ENCODE peak calls at places on chromosomes 11 and 22, in four cellular contexts. One of them, this sample, is unnamed.

GRCh38 chr11:66106786-66107599 is 36.9 kb downstream of the PACS1 start:
- DNase-seq in hippocampal formation: no peak
- DNase-seq in stimulated activated CD4-positive, alpha-beta T cell treated with anti-CD3 and anti-CD28 coated beads, Interleukin-15, amount 100 ng/mL, for 24 hours: peak
- DNase-seq in uterus: no peak
- DNase-seq in this sample: peak

GRCh38 chr11:1763336-1763795 is 361 bp downstream of the CTSD start:
- DNase-seq in hippocampal formation: no peak
- DNase-seq in stimulated activated CD4-positive, alpha-beta T cell treated with anti-CD3 and anti-CD28 coated beads, Interleukin-15, amount 100 ng/mL, for 24 hours: peak
- DNase-seq in uterus: no peak
- DNase-seq in this sample: no peak

GRCh38 chr11:85886089-85887056 is 31.2 kb downstream of the CCDC83 start:
- DNase-seq in hippocampal formation: no peak
- DNase-seq in stimulated activated CD4-positive, alpha-beta T cell treated with anti-CD3 and anti-CD28 coated beads, Interleukin-15, amount 100 ng/mL, for 24 hours: no peak
- DNase-seq in uterus: no peak
- DNase-seq in this sample: peak

GRCh38 chr11:95514386-95515145 is 275.0 kb downstream of the FAM76B start:
- DNase-seq in hippocampal formation: no peak
- DNase-seq in stimulated activated CD4-positive, alpha-beta T cell treated with anti-CD3 and anti-CD28 coated beads, Interleukin-15, amount 100 ng/mL, for 24 hours: no peak
- DNase-seq in uterus: no peak
- DNase-seq in this sample: no peak

GRCh38 chr11:19670030-19670761 is 42.4 kb upstream of the NAV2 start:
- DNase-seq in hippocampal formation: no peak
- DNase-seq in stimulated activated CD4-positive, alpha-beta T cell treated with anti-CD3 and anti-CD28 coated beads, Interleukin-15, amount 100 ng/mL, for 24 hours: no peak
- DNase-seq in uterus: peak
- DNase-seq in this sample: peak

GRCh38 chr11:11789735-11790369 is 51.9 kb upstream of the USP47 start:
- DNase-seq in hippocampal formation: peak
- DNase-seq in stimulated activated CD4-positive, alpha-beta T cell treated with anti-CD3 and anti-CD28 coated beads, Interleukin-15, amount 100 ng/mL, for 24 hours: peak
- DNase-seq in uterus: no peak
- DNase-seq in this sample: no peak

GRCh38 chr11:16902979-16903378 is 111.2 kb downstream of the PLEKHA7 start:
- DNase-seq in hippocampal formation: no peak
- DNase-seq in stimulated activated CD4-positive, alpha-beta T cell treated with anti-CD3 and anti-CD28 coated beads, Interleukin-15, amount 100 ng/mL, for 24 hours: peak
- DNase-seq in uterus: no peak
- DNase-seq in this sample: no peak

GRCh38 chr11:44760917-44761545 is 34.3 kb downstream of the TSPAN18 start:
- DNase-seq in hippocampal formation: no peak
- DNase-seq in stimulated activated CD4-positive, alpha-beta T cell treated with anti-CD3 and anti-CD28 coated beads, Interleukin-15, amount 100 ng/mL, for 24 hours: no peak
- DNase-seq in uterus: peak
- DNase-seq in this sample: peak

GRCh38 chr11:44855138-44855849 is 95.4 kb downstream of the TP53I11 start:
- DNase-seq in hippocampal formation: no peak
- DNase-seq in stimulated activated CD4-positive, alpha-beta T cell treated with anti-CD3 and anti-CD28 coated beads, Interleukin-15, amount 100 ng/mL, for 24 hours: peak
- DNase-seq in uterus: no peak
- DNase-seq in this sample: no peak

GRCh38 chr22:30426395-30427353 is 1.1 kb downstream of the MTFP1 start:
- DNase-seq in hippocampal formation: peak
- DNase-seq in stimulated activated CD4-positive, alpha-beta T cell treated with anti-CD3 and anti-CD28 coated beads, Interleukin-15, amount 100 ng/mL, for 24 hours: peak
- DNase-seq in uterus: peak
- DNase-seq in this sample: peak

GRCh38 chr22:50529416-50530279 is at the start of gene TYMP:
- DNase-seq in hippocampal formation: no peak
- DNase-seq in stimulated activated CD4-positive, alpha-beta T cell treated with anti-CD3 and anti-CD28 coated beads, Interleukin-15, amount 100 ng/mL, for 24 hours: peak
- DNase-seq in uterus: peak
- DNase-seq in this sample: no peak

GRCh38 chr11:2446590-2447252 is 1.9 kb downstream of the KCNQ1 start:
- DNase-seq in hippocampal formation: no peak
- DNase-seq in stimulated activated CD4-positive, alpha-beta T cell treated with anti-CD3 and anti-CD28 coated beads, Interleukin-15, amount 100 ng/mL, for 24 hours: peak
- DNase-seq in uterus: no peak
- DNase-seq in this sample: no peak

GRCh38 chr11:65781962-65782815 is 1.4 kb upstream of the AP5B1 start:
- DNase-seq in hippocampal formation: no peak
- DNase-seq in stimulated activated CD4-positive, alpha-beta T cell treated with anti-CD3 and anti-CD28 coated beads, Interleukin-15, amount 100 ng/mL, for 24 hours: no peak
- DNase-seq in uterus: no peak
- DNase-seq in this sample: no peak

GRCh38 chr22:42450862-42451261 is 18.7 kb upstream of the NFAM1 start:
- DNase-seq in hippocampal formation: no peak
- DNase-seq in stimulated activated CD4-positive, alpha-beta T cell treated with anti-CD3 and anti-CD28 coated beads, Interleukin-15, amount 100 ng/mL, for 24 hours: no peak
- DNase-seq in uterus: no peak
- DNase-seq in this sample: no peak

GRCh38 chr11:73029408-73029807 is 112.7 kb downstream of the FCHSD2 start:
- DNase-seq in hippocampal formation: no peak
- DNase-seq in stimulated activated CD4-positive, alpha-beta T cell treated with anti-CD3 and anti-CD28 coated beads, Interleukin-15, amount 100 ng/mL, for 24 hours: no peak
- DNase-seq in uterus: no peak
- DNase-seq in this sample: no peak

GRCh38 chr11:110087820-110088534 is 5.2 kb upstream of the ZC3H12C start:
- DNase-seq in hippocampal formation: no peak
- DNase-seq in stimulated activated CD4-positive, alpha-beta T cell treated with anti-CD3 and anti-CD28 coated beads, Interleukin-15, amount 100 ng/mL, for 24 hours: no peak
- DNase-seq in uterus: no peak
- DNase-seq in this sample: peak

GRCh38 chr11:43493431-43493830 is 134.7 kb downstream of the TTC17 start:
- DNase-seq in hippocampal formation: no peak
- DNase-seq in stimulated activated CD4-positive, alpha-beta T cell treated with anti-CD3 and anti-CD28 coated beads, Interleukin-15, amount 100 ng/mL, for 24 hours: no peak
- DNase-seq in uterus: no peak
- DNase-seq in this sample: no peak

GRCh38 chr11:67354314-67355022 is 1.1 kb upstream of the POLD4 start:
- DNase-seq in hippocampal formation: no peak
- DNase-seq in stimulated activated CD4-positive, alpha-beta T cell treated with anti-CD3 and anti-CD28 coated beads, Interleukin-15, amount 100 ng/mL, for 24 hours: no peak
- DNase-seq in uterus: peak
- DNase-seq in this sample: peak

GRCh38 chr22:35191412-35191811 is 65.9 kb upstream of the HMGXB4 start:
- DNase-seq in hippocampal formation: no peak
- DNase-seq in stimulated activated CD4-positive, alpha-beta T cell treated with anti-CD3 and anti-CD28 coated beads, Interleukin-15, amount 100 ng/mL, for 24 hours: no peak
- DNase-seq in uterus: no peak
- DNase-seq in this sample: peak

GRCh38 chr11:34464591-34465036 is 25.9 kb downstream of the CAT start:
- DNase-seq in hippocampal formation: no peak
- DNase-seq in stimulated activated CD4-positive, alpha-beta T cell treated with anti-CD3 and anti-CD28 coated beads, Interleukin-15, amount 100 ng/mL, for 24 hours: no peak
- DNase-seq in uterus: no peak
- DNase-seq in this sample: peak

GRCh38 chr11:3165152-3165705 is at the start of gene OSBPL5:
- DNase-seq in hippocampal formation: peak
- DNase-seq in stimulated activated CD4-positive, alpha-beta T cell treated with anti-CD3 and anti-CD28 coated beads, Interleukin-15, amount 100 ng/mL, for 24 hours: peak
- DNase-seq in uterus: peak
- DNase-seq in this sample: peak

GRCh38 chr11:66478823-66479740 is 1.2 kb upstream of the DPP3 start:
- DNase-seq in hippocampal formation: no peak
- DNase-seq in stimulated activated CD4-positive, alpha-beta T cell treated with anti-CD3 and anti-CD28 coated beads, Interleukin-15, amount 100 ng/mL, for 24 hours: peak
- DNase-seq in uterus: peak
- DNase-seq in this sample: peak

GRCh38 chr22:37427128-37427710 is at the start of gene ELFN2:
- DNase-seq in hippocampal formation: no peak
- DNase-seq in stimulated activated CD4-positive, alpha-beta T cell treated with anti-CD3 and anti-CD28 coated beads, Interleukin-15, amount 100 ng/mL, for 24 hours: peak
- DNase-seq in uterus: no peak
- DNase-seq in this sample: no peak